ENCODE peak calls at places on chromosomes 16 and 17, in four cellular contexts. One of them, this sample, is unnamed.

GRCh38 chr17:2784864-2785263 is 11.4 kb upstream of the RAP1GAP2 start:
- DNase-seq in right lobe of liver: no peak
- DNase-seq in MM.1S: no peak
- DNase-seq in neural progenitor cell: no peak
- DNase-seq in this sample: no peak

GRCh38 chr17:9360610-9361571 is 214.7 kb downstream of the STX8 start:
- DNase-seq in right lobe of liver: peak
- DNase-seq in MM.1S: no peak
- DNase-seq in neural progenitor cell: no peak
- DNase-seq in this sample: no peak

GRCh38 chr17:6643460-6644125 is 2.7 kb downstream of the TXNDC17 start:
- DNase-seq in right lobe of liver: no peak
- DNase-seq in MM.1S: no peak
- DNase-seq in neural progenitor cell: no peak
- DNase-seq in this sample: no peak

GRCh38 chr17:77225246-77225645 is 84.5 kb downstream of the SEC14L1 start:
- DNase-seq in right lobe of liver: no peak
- DNase-seq in MM.1S: no peak
- DNase-seq in neural progenitor cell: no peak
- DNase-seq in this sample: no peak

GRCh38 chr16:70437017-70437581 is 1.8 kb downstream of the ST3GAL2 start:
- DNase-seq in right lobe of liver: no peak
- DNase-seq in MM.1S: no peak
- DNase-seq in neural progenitor cell: peak
- DNase-seq in this sample: peak

GRCh38 chr16:77353587-77354263 is 81.1 kb downstream of the ADAMTS18 start:
- DNase-seq in right lobe of liver: no peak
- DNase-seq in MM.1S: no peak
- DNase-seq in neural progenitor cell: no peak
- DNase-seq in this sample: no peak

GRCh38 chr16:26963109-26963508 is 103.6 kb upstream of the C16orf82 start:
- DNase-seq in right lobe of liver: no peak
- DNase-seq in MM.1S: no peak
- DNase-seq in neural progenitor cell: peak
- DNase-seq in this sample: peak

GRCh38 chr17:81483862-81484194 is 28.8 kb downstream of the ACTG1 start:
- DNase-seq in right lobe of liver: no peak
- DNase-seq in MM.1S: no peak
- DNase-seq in neural progenitor cell: peak
- DNase-seq in this sample: no peak

GRCh38 chr16:2483160-2483559 is 8.2 kb downstream of the TBC1D24 start:
- DNase-seq in right lobe of liver: peak
- DNase-seq in MM.1S: no peak
- DNase-seq in neural progenitor cell: no peak
- DNase-seq in this sample: no peak

GRCh38 chr16:4913130-4913773 is 23.7 kb downstream of the PPL start:
- DNase-seq in right lobe of liver: peak
- DNase-seq in MM.1S: peak
- DNase-seq in neural progenitor cell: peak
- DNase-seq in this sample: no peak

GRCh38 chr16:4908854-4909401 is 28.0 kb downstream of the PPL start:
- DNase-seq in right lobe of liver: no peak
- DNase-seq in MM.1S: no peak
- DNase-seq in neural progenitor cell: no peak
- DNase-seq in this sample: no peak

GRCh38 chr16:4911831-4912422 is 25.0 kb downstream of the PPL start:
- DNase-seq in right lobe of liver: no peak
- DNase-seq in MM.1S: no peak
- DNase-seq in neural progenitor cell: no peak
- DNase-seq in this sample: no peak

GRCh38 chr16:4910828-4911227 is 26.1 kb downstream of the PPL start:
- DNase-seq in right lobe of liver: no peak
- DNase-seq in MM.1S: no peak
- DNase-seq in neural progenitor cell: no peak
- DNase-seq in this sample: no peak

GRCh38 chr16:4909825-4910224 is 27.1 kb downstream of the PPL start:
- DNase-seq in right lobe of liver: no peak
- DNase-seq in MM.1S: no peak
- DNase-seq in neural progenitor cell: no peak
- DNase-seq in this sample: no peak
- TF ChIP-seq CTCF in right lobe of liver: no peak
- TF ChIP-seq CTCF in MM.1S: no peak
- TF ChIP-seq CTCF in neural progenitor cell: no peak
- TF ChIP-seq CTCF in this sample: no peak

GRCh38 chr17:58085039-58085715 is 2.0 kb downstream of the DYNLL2 start:
- DNase-seq in right lobe of liver: no peak
- DNase-seq in MM.1S: no peak
- DNase-seq in neural progenitor cell: no peak
- DNase-seq in this sample: no peak

GRCh38 chr17:58082870-58083490 is at the start of gene DYNLL2:
- DNase-seq in right lobe of liver: peak
- DNase-seq in MM.1S: peak
- DNase-seq in neural progenitor cell: peak
- DNase-seq in this sample: peak

GRCh38 chr17:58083491-58084316 is 485 bp downstream of the DYNLL2 start:
- DNase-seq in right lobe of liver: peak
- DNase-seq in MM.1S: peak
- DNase-seq in neural progenitor cell: peak
- DNase-seq in this sample: peak

GRCh38 chr17:58082341-58082869 is 814 bp upstream of the DYNLL2 start:
- DNase-seq in right lobe of liver: no peak
- DNase-seq in MM.1S: no peak
- DNase-seq in neural progenitor cell: peak
- DNase-seq in this sample: no peak

GRCh38 chr17:58084317-58084981 is 1.2 kb downstream of the DYNLL2 start:
- DNase-seq in right lobe of liver: peak
- DNase-seq in MM.1S: peak
- DNase-seq in neural progenitor cell: peak
- DNase-seq in this sample: peak
- H3K27ac ChIP-seq in right lobe of liver: peak
- H3K27ac ChIP-seq in MM.1S: peak
- H3K27ac ChIP-seq in neural progenitor cell: no peak
- H3K27ac ChIP-seq in this sample: peak

DNA sequence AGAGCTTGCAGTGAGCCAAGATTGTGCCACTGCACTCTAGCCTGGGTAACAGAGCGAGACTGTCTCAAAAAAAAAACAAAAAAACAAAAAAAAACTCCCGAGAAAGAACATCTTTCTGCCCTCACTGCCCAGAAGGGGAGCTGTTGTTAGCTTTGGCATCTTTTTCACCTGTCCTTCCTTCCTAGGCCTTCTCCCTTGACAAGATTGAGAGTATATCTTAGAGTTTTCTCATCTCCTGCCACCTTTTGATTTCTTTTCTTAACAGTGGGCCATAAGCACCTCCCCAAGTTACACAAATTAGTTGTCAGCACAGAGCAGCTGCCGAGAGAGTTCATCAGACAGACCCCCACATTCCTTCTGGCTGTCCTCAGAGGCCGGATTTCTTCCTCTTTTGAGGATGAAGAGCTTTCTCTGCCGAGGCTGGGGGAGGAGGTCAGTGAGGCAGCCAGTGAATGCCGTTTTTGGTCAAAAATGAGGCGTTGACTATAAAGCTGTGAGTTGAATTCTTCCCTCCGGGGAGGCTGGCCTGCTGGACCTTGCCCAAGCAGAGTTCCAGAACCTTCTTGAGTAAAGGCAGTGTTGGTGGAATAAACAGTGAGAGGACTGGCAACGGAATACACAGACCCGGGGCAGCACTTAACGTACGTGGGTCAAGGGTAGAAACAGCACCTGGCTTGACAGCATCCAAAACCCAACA is 127.0 kb downstream of the ABCC6 start:
- DNase-seq in right lobe of liver: no peak
- DNase-seq in MM.1S: no peak
- DNase-seq in neural progenitor cell: peak
- DNase-seq in this sample: no peak
- TF ChIP-seq CTCF in right lobe of liver: no peak
- TF ChIP-seq CTCF in MM.1S: no peak
- TF ChIP-seq CTCF in neural progenitor cell: peak
- TF ChIP-seq CTCF in this sample: no peak

GRCh38 chr17:40106760-40107265 is 6.4 kb upstream of the NR1D1 start:
- DNase-seq in right lobe of liver: no peak
- DNase-seq in MM.1S: no peak
- DNase-seq in neural progenitor cell: peak
- DNase-seq in this sample: peak
- H3K27ac ChIP-seq in right lobe of liver: no peak
- H3K27ac ChIP-seq in MM.1S: no peak
- H3K27ac ChIP-seq in neural progenitor cell: no peak
- H3K27ac ChIP-seq in this sample: no peak

DNA sequence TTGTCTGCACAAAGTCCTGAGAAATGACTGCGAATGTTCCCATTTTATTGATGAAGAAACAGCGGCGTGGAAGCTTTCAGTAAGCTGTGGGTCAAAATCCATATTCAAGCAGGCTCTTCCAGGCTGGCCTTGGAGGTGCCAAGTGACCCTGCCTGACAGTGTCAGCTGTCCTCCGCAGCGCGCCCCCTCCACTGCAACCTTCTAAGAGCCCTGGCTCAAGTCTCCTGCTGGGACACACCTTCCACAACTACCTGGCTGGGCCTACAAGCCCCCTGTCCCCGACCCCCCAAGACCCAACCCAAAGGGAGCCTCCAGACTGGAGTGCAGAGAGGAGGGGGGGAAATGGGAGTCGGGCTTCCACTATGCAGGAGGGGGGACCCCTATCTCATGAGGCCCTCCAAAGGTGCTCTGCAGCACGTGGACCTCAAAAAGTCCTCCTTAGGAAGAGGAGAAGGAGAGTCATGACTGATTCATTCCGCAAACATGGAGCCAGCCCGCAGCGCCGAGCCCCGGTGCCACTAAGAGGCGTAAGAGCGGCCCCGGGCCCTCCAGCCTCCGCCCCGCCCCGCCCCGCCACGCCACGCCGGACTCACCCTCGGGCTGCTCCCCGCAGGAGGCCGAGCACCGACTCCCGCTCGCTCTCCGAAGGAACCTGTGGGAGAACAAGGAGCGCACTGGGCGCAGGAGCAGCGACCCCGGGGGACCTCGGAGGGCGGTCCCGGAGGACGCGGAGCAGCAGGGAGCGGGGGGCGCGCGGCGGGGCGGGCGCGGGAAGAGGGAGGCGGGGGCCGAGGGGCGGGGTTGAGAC is 574 bp downstream of the MPP3 start:
- DNase-seq in right lobe of liver: peak
- DNase-seq in MM.1S: no peak
- DNase-seq in neural progenitor cell: peak
- DNase-seq in this sample: peak
- TF ChIP-seq CTCF in right lobe of liver: no peak
- TF ChIP-seq CTCF in MM.1S: no peak
- TF ChIP-seq CTCF in neural progenitor cell: no peak
- TF ChIP-seq CTCF in this sample: peak

GRCh38 chr17:78257810-78258322 is 26.4 kb downstream of the TMEM235 start:
- DNase-seq in right lobe of liver: peak
- DNase-seq in MM.1S: peak
- DNase-seq in neural progenitor cell: no peak
- DNase-seq in this sample: no peak
- H3K27ac ChIP-seq in right lobe of liver: peak
- H3K27ac ChIP-seq in MM.1S: peak
- H3K27ac ChIP-seq in neural progenitor cell: no peak
- H3K27ac ChIP-seq in this sample: no peak

GRCh38 chr16:28977703-28978641 is 3.4 kb downstream of the SPNS1 start:
- DNase-seq in right lobe of liver: no peak
- DNase-seq in MM.1S: peak
- DNase-seq in neural progenitor cell: peak
- DNase-seq in this sample: peak
- TF ChIP-seq CTCF in right lobe of liver: peak
- TF ChIP-seq CTCF in MM.1S: peak
- TF ChIP-seq CTCF in neural progenitor cell: peak
- TF ChIP-seq CTCF in this sample: peak

GRCh38 chr16:28297308-28297707 is 5.0 kb downstream of the SBK1 start:
- DNase-seq in right lobe of liver: no peak
- DNase-seq in MM.1S: no peak
- DNase-seq in neural progenitor cell: no peak
- DNase-seq in this sample: no peak
- H3K27ac ChIP-seq in right lobe of liver: no peak
- H3K27ac ChIP-seq in MM.1S: no peak
- H3K27ac ChIP-seq in neural progenitor cell: no peak
- H3K27ac ChIP-seq in this sample: no peak

This sample was measured in WERI-Rb-1.